ENCODE peak calls at places on chromosomes 6 and 20, in seven cellular contexts. One of them, this sample, is unnamed.

GRCh38 chr20:62791301-62792181 is 4.7 kb upstream of the MRGBP start:
- DNase-seq in body of pancreas: peak
- DNase-seq in brain microvascular endothelial cell: peak
- DNase-seq in astrocyte of the spinal cord: peak
- DNase-seq in ovary: peak
- DNase-seq in fibroblast of pulmonary artery: peak
- DNase-seq in fibroblast of the aortic adventitia: peak
- DNase-seq in this sample: peak

GRCh38 chr6:106085984-106086832 is at the start of gene PRDM1:
- DNase-seq in brain microvascular endothelial cell: no peak
- DNase-seq in astrocyte of the spinal cord: peak
- DNase-seq in body of pancreas: peak
- DNase-seq in fibroblast of pulmonary artery: peak
- DNase-seq in ovary: peak
- DNase-seq in fibroblast of the aortic adventitia: peak
- DNase-seq in this sample: peak

GRCh38 chr6:138155443-138155842 is 6.3 kb upstream of the ARFGEF3 start:
- DNase-seq in body of pancreas: no peak
- DNase-seq in fibroblast of the aortic adventitia: no peak
- DNase-seq in fibroblast of pulmonary artery: no peak
- DNase-seq in brain microvascular endothelial cell: no peak
- DNase-seq in astrocyte of the spinal cord: no peak
- DNase-seq in ovary: no peak
- DNase-seq in this sample: no peak

GRCh38 chr6:18126116-18126515 is 3.6 kb upstream of the NHLRC1 start:
- DNase-seq in ovary: no peak
- DNase-seq in astrocyte of the spinal cord: no peak
- DNase-seq in body of pancreas: no peak
- DNase-seq in fibroblast of the aortic adventitia: peak
- DNase-seq in fibroblast of pulmonary artery: peak
- DNase-seq in brain microvascular endothelial cell: no peak
- DNase-seq in this sample: no peak

GRCh38 chr6:89895273-89895874 is 1.1 kb downstream of the GJA10 start:
- DNase-seq in fibroblast of the aortic adventitia: peak
- DNase-seq in fibroblast of pulmonary artery: peak
- DNase-seq in ovary: no peak
- DNase-seq in astrocyte of the spinal cord: peak
- DNase-seq in body of pancreas: no peak
- DNase-seq in brain microvascular endothelial cell: peak
- DNase-seq in this sample: no peak

GRCh38 chr6:170182093-170182780 is 108.6 kb downstream of the DLL1 start:
- DNase-seq in fibroblast of pulmonary artery: no peak
- DNase-seq in fibroblast of the aortic adventitia: no peak
- DNase-seq in ovary: no peak
- DNase-seq in body of pancreas: peak
- DNase-seq in brain microvascular endothelial cell: no peak
- DNase-seq in astrocyte of the spinal cord: no peak
- DNase-seq in this sample: no peak

GRCh38 chr6:7557652-7558051 is 16.2 kb downstream of the DSP start:
- DNase-seq in body of pancreas: no peak
- DNase-seq in fibroblast of pulmonary artery: no peak
- DNase-seq in fibroblast of the aortic adventitia: no peak
- DNase-seq in astrocyte of the spinal cord: no peak
- DNase-seq in ovary: no peak
- DNase-seq in brain microvascular endothelial cell: no peak
- DNase-seq in this sample: no peak

GRCh38 chr6:118677193-118677592 is 25.8 kb upstream of the CEP85L start:
- DNase-seq in fibroblast of the aortic adventitia: no peak
- DNase-seq in brain microvascular endothelial cell: no peak
- DNase-seq in body of pancreas: no peak
- DNase-seq in ovary: no peak
- DNase-seq in fibroblast of pulmonary artery: peak
- DNase-seq in astrocyte of the spinal cord: no peak
- DNase-seq in this sample: no peak

GRCh38 chr6:56570434-56571359 is 72.0 kb downstream of the DST start:
- DNase-seq in ovary: no peak
- DNase-seq in fibroblast of pulmonary artery: peak
- DNase-seq in body of pancreas: peak
- DNase-seq in fibroblast of the aortic adventitia: peak
- DNase-seq in astrocyte of the spinal cord: peak
- DNase-seq in brain microvascular endothelial cell: no peak
- DNase-seq in this sample: no peak

GRCh38 chr6:27503436-27504030 is 30.6 kb upstream of the ZNF184 start:
- DNase-seq in brain microvascular endothelial cell: peak
- DNase-seq in fibroblast of the aortic adventitia: peak
- DNase-seq in ovary: peak
- DNase-seq in astrocyte of the spinal cord: peak
- DNase-seq in fibroblast of pulmonary artery: peak
- DNase-seq in body of pancreas: peak
- DNase-seq in this sample: peak

GRCh38 chr6:11128608-11129007 is 17.1 kb upstream of the ERVFRD-1 start:
- DNase-seq in ovary: no peak
- DNase-seq in body of pancreas: no peak
- DNase-seq in astrocyte of the spinal cord: no peak
- DNase-seq in fibroblast of the aortic adventitia: no peak
- DNase-seq in fibroblast of pulmonary artery: no peak
- DNase-seq in brain microvascular endothelial cell: no peak
- DNase-seq in this sample: no peak

GRCh38 chr20:62370115-62370806 is 3.1 kb upstream of the LAMA5 start:
- DNase-seq in ovary: peak
- DNase-seq in fibroblast of the aortic adventitia: peak
- DNase-seq in body of pancreas: no peak
- DNase-seq in astrocyte of the spinal cord: peak
- DNase-seq in brain microvascular endothelial cell: no peak
- DNase-seq in fibroblast of pulmonary artery: peak
- DNase-seq in this sample: peak

GRCh38 chr6:158257425-158257759 is 54.9 kb upstream of the TULP4 start:
- DNase-seq in brain microvascular endothelial cell: no peak
- DNase-seq in ovary: no peak
- DNase-seq in body of pancreas: no peak
- DNase-seq in fibroblast of pulmonary artery: no peak
- DNase-seq in astrocyte of the spinal cord: no peak
- DNase-seq in fibroblast of the aortic adventitia: no peak
- DNase-seq in this sample: no peak

GRCh38 chr6:142322066-142322465 is 20.3 kb downstream of the ADGRG6 start:
- DNase-seq in brain microvascular endothelial cell: no peak
- DNase-seq in astrocyte of the spinal cord: no peak
- DNase-seq in fibroblast of pulmonary artery: no peak
- DNase-seq in ovary: no peak
- DNase-seq in fibroblast of the aortic adventitia: no peak
- DNase-seq in body of pancreas: no peak
- DNase-seq in this sample: no peak

GRCh38 chr6:136051140-136051775 is 198.9 kb downstream of the MTFR2 start:
- DNase-seq in ovary: no peak
- DNase-seq in body of pancreas: no peak
- DNase-seq in fibroblast of pulmonary artery: peak
- DNase-seq in astrocyte of the spinal cord: peak
- DNase-seq in brain microvascular endothelial cell: peak
- DNase-seq in fibroblast of the aortic adventitia: peak
- DNase-seq in this sample: no peak

GRCh38 chr20:38450412-38450975 is 15.4 kb upstream of the SNHG17 start:
- DNase-seq in astrocyte of the spinal cord: peak
- DNase-seq in ovary: peak
- DNase-seq in fibroblast of pulmonary artery: peak
- DNase-seq in body of pancreas: no peak
- DNase-seq in brain microvascular endothelial cell: peak
- DNase-seq in fibroblast of the aortic adventitia: peak
- DNase-seq in this sample: no peak

GRCh38 chr6:144262470-144263369 is 22.4 kb upstream of the UTRN start:
- DNase-seq in body of pancreas: no peak
- DNase-seq in brain microvascular endothelial cell: no peak
- DNase-seq in ovary: no peak
- DNase-seq in fibroblast of the aortic adventitia: no peak
- DNase-seq in fibroblast of pulmonary artery: no peak
- DNase-seq in astrocyte of the spinal cord: no peak
- DNase-seq in this sample: no peak
- TF ChIP-seq CTCF in body of pancreas: no peak
- TF ChIP-seq CTCF in brain microvascular endothelial cell: no peak
- TF ChIP-seq CTCF in ovary: no peak
- TF ChIP-seq CTCF in fibroblast of the aortic adventitia: no peak
- TF ChIP-seq CTCF in fibroblast of pulmonary artery: no peak
- TF ChIP-seq CTCF in astrocyte of the spinal cord: no peak
- TF ChIP-seq CTCF in this sample: no peak

DNA sequence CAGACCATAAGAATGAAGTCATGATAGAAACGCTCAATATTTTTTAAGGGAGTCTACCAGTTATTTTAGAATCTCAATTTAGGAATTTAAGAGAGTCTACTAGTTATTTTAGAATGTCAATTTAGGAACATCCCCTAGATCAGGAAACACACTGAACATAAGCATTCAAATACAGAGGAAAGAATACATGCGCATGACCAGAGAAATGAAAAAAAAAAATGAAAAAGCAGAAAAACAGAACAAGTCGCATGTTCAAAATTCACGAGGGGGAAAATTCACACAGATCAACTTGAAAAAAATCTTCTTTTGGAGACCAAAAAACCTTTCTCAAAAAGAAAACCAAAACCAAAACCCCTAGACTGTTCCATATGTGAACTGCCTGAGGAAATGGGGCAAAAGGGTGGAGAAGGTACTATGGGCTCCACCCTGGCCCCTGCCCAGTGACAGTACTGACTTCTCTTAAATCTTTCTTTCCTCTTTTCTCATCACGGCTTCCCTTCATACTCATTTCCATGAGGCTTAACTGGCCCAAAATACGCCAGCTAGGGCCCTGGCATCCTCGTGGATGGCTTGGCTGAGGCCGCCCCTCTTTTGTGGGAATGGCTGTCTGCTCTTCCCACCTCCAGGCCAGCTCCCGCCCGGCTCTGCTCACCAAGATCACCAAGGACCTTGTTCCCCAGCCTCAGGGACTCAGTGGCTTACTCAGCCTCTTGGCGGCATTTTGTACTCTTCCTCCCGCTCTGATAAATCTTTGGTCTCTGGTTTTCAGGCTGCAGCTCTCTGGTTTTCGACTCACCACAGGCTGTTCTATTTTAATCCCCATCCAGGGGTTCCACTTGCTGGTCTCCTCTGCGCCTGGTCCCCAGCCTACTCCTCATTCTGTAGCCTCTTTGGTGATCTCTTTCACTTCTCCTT is 11.2 kb downstream of the ZBTB2 start:
- DNase-seq in astrocyte of the spinal cord: no peak
- DNase-seq in fibroblast of pulmonary artery: no peak
- DNase-seq in ovary: no peak
- DNase-seq in fibroblast of the aortic adventitia: peak
- DNase-seq in brain microvascular endothelial cell: no peak
- DNase-seq in body of pancreas: no peak
- DNase-seq in this sample: no peak
- H3K4me3 ChIP-seq in astrocyte of the spinal cord: no peak
- H3K4me3 ChIP-seq in fibroblast of pulmonary artery: no peak
- H3K4me3 ChIP-seq in ovary: no peak
- H3K4me3 ChIP-seq in fibroblast of the aortic adventitia: peak
- H3K4me3 ChIP-seq in brain microvascular endothelial cell: no peak
- H3K4me3 ChIP-seq in body of pancreas: no peak
- H3K4me3 ChIP-seq in this sample: peak

DNA sequence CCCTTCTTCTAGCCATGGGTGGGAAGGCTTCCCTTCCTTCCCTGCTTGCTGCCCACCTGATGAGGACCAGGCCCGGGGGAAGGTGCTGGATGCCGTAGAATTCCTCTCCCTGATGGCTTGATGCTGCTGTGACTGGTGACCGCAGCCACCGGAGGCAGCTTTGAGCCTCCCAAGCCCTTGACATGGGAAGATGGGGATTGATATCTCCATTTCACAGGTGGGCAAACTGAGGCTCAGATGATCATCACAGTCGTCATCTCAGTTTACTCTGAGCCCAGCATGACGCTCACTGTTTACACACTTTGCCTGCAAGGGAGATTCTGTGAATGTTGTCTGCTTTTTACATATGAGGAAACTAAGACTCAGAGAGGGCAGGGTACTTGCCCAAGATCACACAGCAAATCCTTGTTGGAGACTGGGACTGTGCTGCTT is 43.9 kb downstream of the SRC start:
- DNase-seq in fibroblast of the aortic adventitia: no peak
- DNase-seq in body of pancreas: no peak
- DNase-seq in brain microvascular endothelial cell: no peak
- DNase-seq in ovary: no peak
- DNase-seq in astrocyte of the spinal cord: no peak
- DNase-seq in fibroblast of pulmonary artery: no peak
- DNase-seq in this sample: no peak
- TF ChIP-seq CTCF in fibroblast of the aortic adventitia: no peak
- TF ChIP-seq CTCF in body of pancreas: no peak
- TF ChIP-seq CTCF in brain microvascular endothelial cell: peak
- TF ChIP-seq CTCF in ovary: no peak
- TF ChIP-seq CTCF in astrocyte of the spinal cord: no peak
- TF ChIP-seq CTCF in fibroblast of pulmonary artery: no peak
- TF ChIP-seq CTCF in this sample: no peak

DNA sequence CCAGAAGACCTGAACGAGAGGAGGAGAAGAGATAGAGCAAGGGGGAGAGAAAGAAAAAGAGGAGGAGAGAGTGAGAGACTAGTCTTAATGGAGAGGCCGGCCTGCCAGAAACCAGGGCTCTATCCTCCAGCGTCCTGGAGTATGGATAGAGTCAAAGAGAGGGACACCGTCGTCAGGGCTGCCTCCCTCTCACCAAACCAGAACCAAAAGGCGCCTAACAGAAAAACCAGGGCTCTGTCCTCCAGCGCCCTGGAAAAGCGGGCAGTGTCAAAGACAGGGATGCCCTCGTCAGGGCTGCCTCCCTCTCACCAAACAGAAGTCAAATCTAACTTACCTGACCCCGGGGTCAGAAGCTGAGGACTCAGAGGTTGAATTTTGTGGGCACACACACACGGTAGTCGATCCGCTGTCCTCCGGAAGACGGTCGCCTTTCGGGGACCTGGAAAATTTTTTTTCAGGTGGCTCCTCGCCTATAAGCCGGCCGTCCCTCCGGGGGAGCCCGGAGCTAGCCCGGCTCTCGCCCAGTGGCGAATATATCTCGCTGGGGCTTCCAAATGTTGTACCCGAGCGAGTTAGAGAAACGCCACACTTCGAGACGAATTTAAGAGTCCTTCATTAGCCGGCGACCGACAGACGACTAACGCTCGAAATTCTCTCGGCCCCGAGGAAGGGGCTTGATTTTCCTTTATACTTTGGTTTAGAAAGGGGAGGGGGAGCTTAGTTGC is 148.2 kb downstream of the TRIM27 start:
- DNase-seq in fibroblast of the aortic adventitia: no peak
- DNase-seq in brain microvascular endothelial cell: no peak
- DNase-seq in ovary: no peak
- DNase-seq in astrocyte of the spinal cord: no peak
- DNase-seq in fibroblast of pulmonary artery: no peak
- DNase-seq in body of pancreas: no peak
- DNase-seq in this sample: no peak
- H3K4me3 ChIP-seq in fibroblast of the aortic adventitia: no peak
- H3K4me3 ChIP-seq in brain microvascular endothelial cell: no peak
- H3K4me3 ChIP-seq in ovary: no peak
- H3K4me3 ChIP-seq in astrocyte of the spinal cord: no peak
- H3K4me3 ChIP-seq in fibroblast of pulmonary artery: no peak
- H3K4me3 ChIP-seq in body of pancreas: no peak
- H3K4me3 ChIP-seq in this sample: no peak

GRCh38 chr6:168278904-168279303 is 40.7 kb downstream of the DACT2 start:
- DNase-seq in brain microvascular endothelial cell: no peak
- DNase-seq in ovary: no peak
- DNase-seq in body of pancreas: no peak
- DNase-seq in fibroblast of pulmonary artery: no peak
- DNase-seq in fibroblast of the aortic adventitia: no peak
- DNase-seq in astrocyte of the spinal cord: no peak
- DNase-seq in this sample: no peak
- TF ChIP-seq CTCF in brain microvascular endothelial cell: no peak
- TF ChIP-seq CTCF in ovary: no peak
- TF ChIP-seq CTCF in body of pancreas: no peak
- TF ChIP-seq CTCF in fibroblast of pulmonary artery: no peak
- TF ChIP-seq CTCF in fibroblast of the aortic adventitia: no peak
- TF ChIP-seq CTCF in astrocyte of the spinal cord: no peak
- TF ChIP-seq CTCF in this sample: no peak

GRCh38 chr6:26362093-26362835 is 2.7 kb upstream of the BTN3A2 start:
- DNase-seq in ovary: no peak
- DNase-seq in fibroblast of pulmonary artery: no peak
- DNase-seq in fibroblast of the aortic adventitia: no peak
- DNase-seq in astrocyte of the spinal cord: no peak
- DNase-seq in body of pancreas: no peak
- DNase-seq in brain microvascular endothelial cell: no peak
- DNase-seq in this sample: no peak
- H3K4me3 ChIP-seq in ovary: no peak
- H3K4me3 ChIP-seq in fibroblast of pulmonary artery: no peak
- H3K4me3 ChIP-seq in fibroblast of the aortic adventitia: no peak
- H3K4me3 ChIP-seq in astrocyte of the spinal cord: no peak
- H3K4me3 ChIP-seq in body of pancreas: no peak
- H3K4me3 ChIP-seq in brain microvascular endothelial cell: no peak
- H3K4me3 ChIP-seq in this sample: no peak